ENCODE peak calls at places on chromosomes 6 and 20, in seven cellular contexts. K is NAMALWA, J is bronchial epithelial cell, R is C1 segment of cervical spinal cord, I is kidney epithelial cell, U is EL, B is GM23338. O is an unnamed sample.

GRCh38 chr20:50292324-50293243 is 102.0 kb downstream of the CEBPB start:
- DNase-seq in K (no peak), J (peak), R (peak), I (peak), U (peak), B (peak), O (no peak)

GRCh38 chr6:116461563-116462507 is 660 bp downstream of the CALHM6 start:
- DNase-seq in K (no peak), J (no peak), R (no peak), I (no peak), U (peak), B (peak), O (no peak)

GRCh38 chr6:133553652-133554051 is 312.5 kb downstream of the EYA4 start:
- DNase-seq in K (peak), J (peak), R (no peak), I (no peak), U (peak), B (peak), O (peak)

GRCh38 chr6:149566372-149567193 is at the start of gene GINM1:
- DNase-seq in K (peak), J (no peak), R (peak), I (no peak), U (peak), B (peak), O (no peak)

GRCh38 chr6:98054453-98054852 is 771.4 kb upstream of the MMS22L start:
- DNase-seq in K (peak), J (peak), R (no peak), I (no peak), U (no peak), B (peak), O (no peak)

GRCh38 chr20:51211191-51211590 is 188.3 kb upstream of the KCNG1 start:
- DNase-seq in K (no peak), J (peak), R (no peak), I (no peak), U (no peak), B (no peak), O (no peak)

GRCh38 chr6:6781172-6781876 is 192.8 kb downstream of the LY86 start:
- DNase-seq in K (no peak), J (peak), R (no peak), I (peak), U (peak), B (no peak), O (no peak)

GRCh38 chr6:90496617-90497016 is 90.3 kb downstream of the MAP3K7 start:
- DNase-seq in K (no peak), J (no peak), R (no peak), I (no peak), U (no peak), B (peak), O (no peak)

GRCh38 chr6:138614151-138614550 is 114.9 kb upstream of the NHSL1 start:
- DNase-seq in K (no peak), J (no peak), R (no peak), I (no peak), U (no peak), B (no peak), O (no peak)

GRCh38 chr6:71642120-71642519 is 244.2 kb upstream of the RIMS1 start:
- DNase-seq in K (no peak), J (peak), R (no peak), I (no peak), U (no peak), B (no peak), O (no peak)

GRCh38 chr20:60030471-60030870 is 72.2 kb downstream of the CDH26 start:
- DNase-seq in K (no peak), J (no peak), R (no peak), I (no peak), U (no peak), B (no peak), O (no peak)

GRCh38 chr20:6231551-6231950 is 108.7 kb upstream of the FERMT1 start:
- DNase-seq in K (no peak), J (peak), R (no peak), I (no peak), U (no peak), B (no peak), O (no peak)

GRCh38 chr6:38586992-38587391 is 52.7 kb downstream of the BTBD9 start:
- DNase-seq in K (no peak), J (no peak), R (no peak), I (no peak), U (no peak), B (no peak), O (no peak)

GRCh38 chr6:158757753-158758090 is 61.4 kb downstream of the EZR start:
- DNase-seq in K (no peak), J (no peak), R (no peak), I (no peak), U (no peak), B (no peak), O (no peak)

GRCh38 chr6:23003671-23004598 is 434.6 kb downstream of the HDGFL1 start:
- DNase-seq in K (no peak), J (no peak), R (no peak), I (no peak), U (peak), B (no peak), O (peak)

GRCh38 chr6:27755768-27756167 is 156.4 kb downstream of the OR2B2 start:
- DNase-seq in K (peak), J (no peak), R (no peak), I (no peak), U (no peak), B (no peak), O (no peak)

GRCh38 chr6:701696-702479 is 8.9 kb upstream of the EXOC2 start:
- DNase-seq in K (no peak), J (no peak), R (no peak), I (no peak), U (no peak), B (peak), O (no peak)

GRCh38 chr6:159979136-159979874 is 10.4 kb downstream of the IGF2R start:
- DNase-seq in K (peak), J (peak), R (no peak), I (peak), U (peak), B (no peak), O (no peak)

GRCh38 chr6:141077355-141078333 is 1055.1 kb upstream of the GJE1 start:
- DNase-seq in K (peak), J (peak), R (no peak), I (no peak), U (peak), B (peak), O (no peak)

GRCh38 chr6:148573922-148574321 is 172.9 kb upstream of the UST start:
- DNase-seq in K (no peak), J (no peak), R (no peak), I (no peak), U (no peak), B (no peak), O (no peak)

GRCh38 chr6:73648166-73648565 is 5.6 kb downstream of the SLC17A5 start:
- DNase-seq in K (no peak), J (no peak), R (no peak), I (no peak), U (peak), B (no peak), O (no peak)

GRCh38 chr20:63856111-63856511 is 5.2 kb upstream of the ABHD16B start:
- DNase-seq in K (no peak), J (no peak), R (no peak), I (no peak), U (no peak), B (peak), O (no peak)

GRCh38 chr20:719068-719467 is 43.5 kb upstream of the SCRT2 start:
- DNase-seq in K (no peak), J (no peak), R (no peak), I (no peak), U (no peak), B (no peak), O (no peak)

GRCh38 chr20:37901667-37902503 is 1.0 kb upstream of the VSTM2L start:
- DNase-seq in K (peak), J (peak), R (no peak), I (no peak), U (peak), B (peak), O (peak)

GRCh38 chr6:15522856-15523529 is 139.8 kb downstream of the DTNBP1 start:
- DNase-seq in K (no peak), J (no peak), R (no peak), I (no peak), U (no peak), B (no peak), O (no peak)

GRCh38 chr20:55746723-55747122 is 258.6 kb downstream of the CBLN4 start:
- DNase-seq in K (no peak), J (no peak), R (no peak), I (no peak), U (no peak), B (no peak), O (no peak)

GRCh38 chr6:107644513-107644912 is 154.6 kb downstream of the SOBP start:
- DNase-seq in K (no peak), J (peak), R (no peak), I (no peak), U (no peak), B (no peak), O (no peak)

GRCh38 chr6:142045380-142046270 is 87.1 kb upstream of the GJE1 start:
- DNase-seq in K (peak), J (peak), R (no peak), I (no peak), U (peak), B (no peak), O (no peak)

GRCh38 chr6:132247381-132248159 is 153.7 kb downstream of the MOXD1 start:
- DNase-seq in K (no peak), J (peak), R (no peak), I (no peak), U (peak), B (no peak), O (no peak)

O was measured in NCI-H1694.